ENCODE peak calls at places on chromosomes 16 and 17, in five cellular contexts. M is heart left ventricle; L is HCT116; K is ovary; F is CD8-positive, alpha-beta memory T cell. Q is an unnamed sample. For H3K36me3, the result is how much of the 10 kb centered on the place peaks cover.

GRCh38 chr17:77404812-77405581 is 264.2 kb downstream of the SEC14L1 start:
- DNase-seq in L (no peak), K (peak), F (peak), M (peak), Q (peak)

GRCh38 chr17:70929226-70929625 is 759.9 kb downstream of the KCNJ2 start:
- DNase-seq in L (no peak), M (no peak), F (no peak), K (no peak), Q (no peak)

GRCh38 chr17:40124279-40125141 is 2.7 kb downstream of the MSL1 start:
- DNase-seq in K (no peak), L (no peak), F (no peak), M (no peak), Q (no peak)

GRCh38 chr16:86664518-86665318 is 86.4 kb downstream of the FOXL1 start:
- DNase-seq in K (no peak), F (peak), L (peak), M (no peak), Q (no peak)

GRCh38 chr16:86635181-86635580 is 56.8 kb downstream of the FOXL1 start:
- DNase-seq in M (peak), F (no peak), K (no peak), L (no peak), Q (no peak)

GRCh38 chr16:27401768-27402568 is at the start of gene IL21R:
- DNase-seq in K (no peak), F (peak), L (no peak), M (peak), Q (peak)

GRCh38 chr16:88783391-88784073 is 1.5 kb downstream of the PIEZO1 start:
- DNase-seq in L (no peak), F (no peak), M (no peak), K (no peak), Q (no peak)

GRCh38 chr16:5432166-5432565 is 334.6 kb upstream of the EEF2KMT start:
- DNase-seq in K (no peak), M (no peak), F (no peak), L (no peak), Q (no peak)

GRCh38 chr16:72946474-72947194 is 101.3 kb downstream of the ZFHX3 start:
- DNase-seq in F (no peak), K (no peak), L (no peak), M (peak), Q (peak)

GRCh38 chr17:79072544-79072943 is 2.1 kb upstream of the ENGASE start:
- DNase-seq in K (no peak), L (no peak), M (no peak), F (no peak), Q (no peak)

GRCh38 chr16:57601801-57602478 is 26.5 kb upstream of the ADGRG1 start:
- DNase-seq in M (no peak), K (no peak), L (no peak), F (no peak), Q (no peak)

GRCh38 chr17:42276609-42277341 is 584 bp upstream of the STAT5B start:
- DNase-seq in M (peak), L (no peak), F (peak), K (peak), Q (peak)

GRCh38 chr16:82043680-82044584 is 8.9 kb downstream of the HSD17B2 start:
- DNase-seq in L (no peak), F (no peak), M (no peak), K (no peak), Q (no peak)

GRCh38 chr17:5553479-5553878 is 30.8 kb downstream of the NLRP1 start:
- DNase-seq in L (no peak), M (no peak), K (no peak), F (no peak), Q (no peak)

GRCh38 chr16:84838383-84838948 is 18.7 kb downstream of the CRISPLD2 start:
- DNase-seq in F (no peak), K (no peak), L (no peak), M (no peak), Q (no peak)

GRCh38 chr16:14003119-14003570 is 68.0 kb upstream of the MRTFB start:
- DNase-seq in K (peak), M (peak), L (no peak), F (no peak), Q (peak)

GRCh38 chr17:72591500-72592241 is 470.9 kb downstream of the SOX9 start:
- DNase-seq in K (no peak), F (no peak), M (no peak), L (no peak), Q (no peak)

GRCh38 chr17:50841277-50841948 is 6.0 kb downstream of the WFIKKN2 start:
- DNase-seq in K (no peak), F (no peak), M (no peak), L (no peak), Q (no peak)

GRCh38 chr17:45287526-45288264 is 25.8 kb upstream of the SPATA32 start:
- DNase-seq in K (no peak), F (no peak), L (no peak), M (no peak), Q (no peak)

GRCh38 chr17:72150632-72151460 is 30.0 kb downstream of the SOX9 start:
- DNase-seq in L (no peak), M (no peak), F (no peak), K (no peak), Q (no peak)

GRCh38 chr17:44539664-44540063 is 17.6 kb upstream of the FZD2 start:
- DNase-seq in L (no peak), K (no peak), M (no peak), F (no peak), Q (no peak)

GRCh38 chr16:53775821-53776431 is 72.0 kb downstream of the FTO start:
- DNase-seq in F (no peak), L (no peak), M (peak), K (no peak), Q (peak)

GRCh38 chr16:84450176-84450865 is 54.1 kb downstream of the MEAK7 start:
- DNase-seq in L (no peak), F (no peak), K (no peak), M (no peak), Q (no peak)

GRCh38 chr17:39867891-39868553 is at the start of gene ZPBP2:
- DNase-seq in L (no peak), M (no peak), F (peak), K (no peak), Q (no peak)

GRCh38 chr17:12522743-12523181 is 142.9 kb upstream of the MYOCD start:
- DNase-seq in F (no peak), M (peak), K (peak), L (no peak), Q (no peak)

DNA sequence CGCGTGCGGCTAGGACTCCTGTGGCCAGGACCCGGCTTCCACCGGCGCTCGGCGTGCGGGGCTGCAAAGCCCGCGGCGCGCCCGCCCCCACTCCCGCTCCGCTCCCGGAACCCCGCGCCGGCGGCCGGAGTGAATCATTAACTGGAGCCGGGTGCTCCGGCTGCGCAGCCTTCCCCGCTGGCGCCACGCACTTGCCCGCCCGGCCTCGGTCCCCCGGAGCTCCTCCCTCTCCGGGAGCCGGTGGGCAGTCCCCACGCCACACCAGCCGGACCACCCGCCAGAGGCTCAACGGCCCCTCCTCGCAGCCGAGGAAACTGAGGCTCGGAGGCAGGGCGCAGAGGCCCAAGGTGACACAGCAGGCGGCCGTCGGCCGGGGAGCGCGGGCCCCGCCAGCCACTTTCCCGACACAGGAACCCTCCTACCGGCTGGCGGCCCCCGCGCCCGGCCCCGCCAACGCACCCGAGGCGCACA is 580 bp downstream of the BCAR1 start:
- DNase-seq in M (no peak), F (no peak), K (no peak), L (no peak), Q (peak)
- H3K27ac ChIP-seq in M (peak), F (no peak), K (peak), L (peak), Q (peak)

GRCh38 chr16:49281481-49281842 is at the start of gene CBLN1:
- DNase-seq in M (no peak), K (no peak), F (no peak), L (no peak), Q (no peak)

GRCh38 chr16:49281843-49282642 is 405 bp upstream of the CBLN1 start:
- DNase-seq in L (no peak), K (no peak), F (no peak), M (peak), Q (peak)

GRCh38 chr16:49280861-49281331 is 742 bp downstream of the CBLN1 start:
- DNase-seq in L (no peak), F (no peak), K (no peak), M (no peak), Q (no peak)

GRCh38 chr16:49283376-49284049 is 1.9 kb upstream of the CBLN1 start:
- DNase-seq in F (no peak), M (no peak), K (no peak), L (no peak), Q (no peak)

DNA sequence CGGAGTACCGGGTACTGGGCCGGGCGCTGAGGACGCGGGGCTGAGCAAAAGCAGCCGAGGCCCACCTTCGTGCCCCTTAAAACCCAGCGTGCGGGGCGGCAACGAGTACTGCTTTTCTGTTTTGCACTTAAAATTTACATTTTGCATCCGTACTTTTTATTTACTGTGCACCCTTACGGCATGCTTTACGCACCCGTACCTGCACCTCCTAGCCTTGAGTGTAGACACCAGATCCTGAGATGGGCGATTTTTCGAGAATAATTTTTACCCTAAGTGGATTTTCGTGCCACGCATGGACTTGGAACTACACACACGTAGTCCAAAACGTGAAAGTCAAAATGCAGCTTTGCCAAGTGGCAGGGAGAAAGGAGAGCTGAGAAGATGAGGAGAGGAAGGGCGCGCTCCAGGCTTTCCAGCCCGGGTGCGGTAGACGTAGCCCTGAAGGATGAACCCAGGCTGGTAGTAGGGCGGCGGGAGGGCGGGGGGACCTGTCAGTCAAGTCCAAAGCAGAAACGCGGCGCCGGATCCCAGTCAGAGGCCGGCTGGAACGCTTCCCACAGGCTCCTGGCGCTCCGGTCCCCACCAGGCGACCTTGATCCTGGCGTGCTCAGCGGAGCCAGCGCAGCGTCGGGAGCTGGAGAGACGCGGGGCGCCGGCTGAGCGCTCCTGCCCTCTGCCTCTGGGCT is 1.2 kb upstream of the CBLN1 start:
- DNase-seq in L (no peak), M (no peak), K (no peak), F (no peak), Q (no peak)
- H3K4me3 ChIP-seq in L (no peak), M (peak), K (peak), F (no peak), Q (peak)

DNA sequence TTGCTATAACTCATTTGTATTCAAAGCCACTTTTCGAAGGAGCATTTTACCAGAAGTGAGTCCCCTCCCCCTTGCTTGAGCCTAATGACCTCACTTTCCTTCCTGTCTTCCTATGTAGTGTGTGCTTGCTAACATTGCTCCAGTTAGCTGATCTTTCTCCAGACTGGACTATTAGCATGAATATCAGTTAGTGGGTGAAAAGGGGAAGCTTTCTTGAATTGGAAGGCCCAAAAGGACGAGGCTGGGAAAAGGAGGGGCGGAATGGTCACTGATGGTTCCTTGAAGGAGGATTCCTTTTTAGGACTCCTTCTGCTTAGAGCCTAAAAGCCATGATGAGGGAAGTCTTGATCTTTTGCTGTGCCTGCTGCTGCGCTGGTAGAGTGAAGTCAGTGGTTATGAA is 11.9 kb downstream of the MAP3K3 start:
- DNase-seq in K (no peak), M (peak), F (no peak), L (no peak), Q (no peak)
- H3K36me3 ChIP-seq in K (under half), M (under half), F (under half), L (under half), Q (under half)

GRCh38 chr17:4536742-4537411 is 18.3 kb downstream of the MYBBP1A start:
- DNase-seq in F (no peak), M (no peak), K (no peak), L (no peak), Q (no peak)

GRCh38 chr17:4536259-4536741 is 18.9 kb downstream of the MYBBP1A start:
- DNase-seq in K (peak), F (no peak), M (no peak), L (no peak), Q (no peak)

GRCh38 chr17:4538236-4539002 is 16.8 kb downstream of the MYBBP1A start:
- DNase-seq in F (no peak), L (no peak), K (peak), M (no peak), Q (no peak)

GRCh38 chr17:4539025-4539424 is 16.2 kb downstream of the MYBBP1A start:
- DNase-seq in F (no peak), L (no peak), M (no peak), K (no peak), Q (no peak)

DNA sequence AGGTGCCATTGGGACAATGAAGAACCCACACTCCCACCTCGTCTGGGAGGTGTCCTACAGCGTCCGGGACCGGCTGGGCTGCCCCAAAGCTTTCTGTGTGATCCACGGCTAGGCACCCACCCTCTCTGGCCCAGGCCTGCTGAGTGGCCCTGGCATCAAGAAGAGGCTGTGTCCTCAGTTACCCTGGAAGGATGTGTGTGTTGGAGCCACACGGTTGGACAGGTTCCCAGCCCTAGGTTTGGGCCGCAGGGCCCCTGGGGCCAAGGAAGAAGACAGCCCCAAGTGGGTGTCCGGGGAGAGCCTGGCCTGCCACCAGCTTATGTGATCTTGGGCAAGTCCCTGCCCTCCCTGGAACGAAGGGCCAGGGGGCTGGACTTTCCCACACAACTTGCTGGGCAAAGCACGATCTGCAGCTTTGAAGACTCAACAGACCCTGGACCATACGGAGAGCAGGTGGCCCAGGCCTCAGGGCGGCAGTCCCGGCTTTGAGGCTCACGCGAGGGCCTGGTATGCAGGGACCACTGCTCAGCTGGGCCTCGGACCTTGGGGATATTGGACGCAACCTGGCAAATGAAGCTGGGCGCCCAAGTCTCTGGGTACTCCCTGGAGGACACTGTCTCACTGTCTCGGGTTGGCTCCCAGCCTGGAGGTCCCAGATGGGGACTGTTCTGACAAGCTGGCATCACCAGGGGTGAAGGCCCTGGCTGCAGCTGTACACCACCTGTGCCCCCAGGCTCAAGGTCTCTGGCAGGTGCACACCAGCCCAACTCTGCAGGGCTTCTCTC is 17.5 kb downstream of the MYBBP1A start:
- DNase-seq in M (no peak), K (peak), L (no peak), F (no peak), Q (no peak)
- H3K27ac ChIP-seq in M (peak), K (no peak), L (peak), F (no peak), Q (no peak)

DNA sequence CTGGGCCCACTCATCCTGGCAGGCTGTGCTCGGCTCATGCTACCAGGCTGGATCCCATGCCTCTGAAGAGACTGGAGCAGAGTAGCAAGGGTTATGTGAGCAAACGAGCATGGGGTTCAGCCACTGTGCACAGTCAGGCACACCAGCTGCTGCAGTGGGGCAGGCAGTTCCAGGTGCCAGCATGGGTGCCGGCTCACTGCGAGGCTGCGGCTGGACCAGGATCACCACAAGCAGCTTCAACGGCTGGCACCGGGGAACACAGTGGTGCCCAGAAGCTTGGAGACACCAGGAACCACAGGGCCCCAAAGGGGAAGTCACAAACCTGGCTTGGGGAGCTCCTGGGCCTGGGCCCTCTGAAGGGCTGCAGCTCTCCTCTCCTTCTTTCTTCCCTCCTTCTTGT is 45.8 kb upstream of the CLEC19A start:
- DNase-seq in L (no peak), M (no peak), F (no peak), K (no peak), Q (no peak)
- H3K4me3 ChIP-seq in L (no peak), M (no peak), F (no peak), K (no peak), Q (no peak)

DNA sequence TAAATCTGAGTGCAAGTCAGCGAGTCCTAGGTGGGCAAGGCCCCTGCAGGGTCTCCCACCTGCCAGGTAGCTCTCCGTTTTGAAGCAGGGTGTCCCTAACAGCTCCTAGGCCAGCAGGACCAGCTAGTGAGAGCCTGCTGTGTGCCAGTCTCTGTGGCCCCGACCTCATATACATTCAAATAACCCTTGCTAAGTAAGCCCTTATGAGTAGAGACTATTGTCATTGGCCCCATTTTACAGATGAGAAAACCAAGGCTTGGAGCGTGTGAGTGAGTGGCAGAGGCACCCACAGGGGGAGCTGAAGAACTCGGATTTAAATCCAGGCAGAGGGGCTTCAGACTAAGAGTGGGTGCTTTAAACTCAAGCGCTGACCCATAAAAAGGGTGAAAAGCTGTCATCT is 39.7 kb upstream of the EMP2 start:
- DNase-seq in L (no peak), K (no peak), F (no peak), M (no peak), Q (no peak)
- H3K36me3 ChIP-seq in L (under half), K (under half), F (under half), M (under half), Q (under half)

GRCh38 chr17:49779730-49780220 is 8.7 kb upstream of the KAT7 start:
- DNase-seq in F (no peak), K (peak), M (peak), L (peak), Q (no peak)

GRCh38 chr17:49776864-49777263 is 11.6 kb upstream of the KAT7 start:
- DNase-seq in L (no peak), F (no peak), K (no peak), M (no peak), Q (no peak)

GRCh38 chr17:49777577-49777976 is 10.9 kb upstream of the KAT7 start:
- DNase-seq in M (no peak), F (no peak), L (no peak), K (no peak), Q (no peak)

GRCh38 chr17:49775546-49776260 is 11.8 kb upstream of the FAM117A start:
- DNase-seq in K (no peak), M (no peak), L (no peak), F (no peak), Q (peak)
- H3K27ac ChIP-seq in K (no peak), M (peak), L (no peak), F (no peak), Q (no peak)

DNA sequence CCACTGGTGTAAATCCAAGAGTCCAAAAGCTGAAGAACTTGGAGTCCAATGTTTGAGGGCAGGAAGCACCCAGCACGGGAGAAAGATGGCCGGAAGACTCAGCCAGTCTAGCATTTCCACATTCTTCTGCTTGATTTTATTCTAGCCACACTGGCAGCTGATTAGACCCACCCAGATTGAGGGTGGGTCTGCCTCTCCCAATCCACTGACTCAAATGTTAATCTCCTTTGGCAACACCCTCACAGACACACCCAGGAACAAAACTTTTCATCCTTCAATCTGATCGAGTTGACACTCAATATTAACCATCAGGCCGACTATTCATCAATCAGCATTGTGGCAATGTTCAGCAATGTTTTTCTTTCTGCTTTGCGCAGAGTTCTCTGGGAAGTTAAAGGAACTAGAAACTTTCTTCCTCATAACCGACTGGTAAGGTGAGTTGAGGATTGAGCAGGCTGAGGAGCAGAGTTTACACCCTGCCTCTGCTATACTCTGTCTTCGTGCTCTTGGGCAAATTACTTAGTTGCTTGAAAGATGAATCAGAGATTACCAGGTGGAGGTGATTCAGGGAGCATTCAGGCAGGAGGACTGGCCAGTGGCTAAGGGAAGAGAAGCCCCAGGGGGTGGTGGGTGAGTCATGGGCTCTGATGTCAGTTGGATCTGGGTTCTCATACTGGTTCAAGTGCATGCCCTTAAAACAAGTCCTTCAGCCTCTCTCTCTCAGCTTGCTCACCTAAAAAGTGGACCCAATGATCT is 28.2 kb upstream of the BRD7 start:
- DNase-seq in F (no peak), K (no peak), L (peak), M (no peak), Q (no peak)
- H3K4me3 ChIP-seq in F (no peak), K (no peak), L (no peak), M (no peak), Q (no peak)

GRCh38 chr17:7497636-7498035 is 13.5 kb downstream of the POLR2A start:
- DNase-seq in L (no peak), M (no peak), F (no peak), K (no peak), Q (no peak)
- H3K36me3 ChIP-seq in L (half or more), M (under half), F (half or more), K (under half), Q (under half)